ENCODE peak calls at places on chromosomes 12 and 14, in ten cellular contexts. B is GDM1, N is midbrain, C is fibroblast of pulmonary artery, K is hippocampal formation, R is NCI-H774, P is left cardiac atrium, A is fibroblast of the aortic adventitia, W is EH, M is iris pigment epithelial cell. Z is an unnamed sample.

GRCh38 chr14:100827140-100827517 is 1.2 kb downstream of the MEG3 start:
- DNase-seq in B (no peak), N (no peak), C (peak), K (no peak), R (no peak), P (no peak), A (peak), W (peak), M (no peak), Z (no peak)

GRCh38 chr12:27272375-27273028 is 28.4 kb downstream of the STK38L start:
- DNase-seq in B (no peak), N (no peak), C (peak), K (no peak), R (peak), P (no peak), A (peak), W (no peak), M (no peak), Z (no peak)

GRCh38 chr14:59032821-59033220 is 155.6 kb upstream of the DAAM1 start:
- DNase-seq in B (no peak), N (no peak), C (no peak), K (no peak), R (no peak), P (no peak), A (no peak), W (peak), M (no peak), Z (no peak)

GRCh38 chr12:2288001-2288400 is 235.2 kb downstream of the CACNA1C start:
- DNase-seq in B (peak), N (no peak), C (peak), K (no peak), R (no peak), P (no peak), A (peak), W (peak), M (peak), Z (no peak)

GRCh38 chr12:91133871-91134270 is 22.6 kb upstream of the LUM start:
- DNase-seq in B (no peak), N (no peak), C (peak), K (no peak), R (no peak), P (no peak), A (peak), W (peak), M (peak), Z (no peak)

GRCh38 chr14:33669111-33669510 is 281.8 kb downstream of the EGLN3 start:
- DNase-seq in B (no peak), N (no peak), C (no peak), K (no peak), R (no peak), P (no peak), A (peak), W (peak), M (peak), Z (no peak)

GRCh38 chr12:64757778-64758177 is 1.4 kb downstream of the GNS start:
- DNase-seq in B (no peak), N (no peak), C (no peak), K (no peak), R (no peak), P (no peak), A (peak), W (no peak), M (no peak), Z (no peak)

GRCh38 chr12:43740511-43741100 is 18.0 kb downstream of the PUS7L start:
- DNase-seq in B (no peak), N (no peak), C (peak), K (no peak), R (no peak), P (no peak), A (peak), W (peak), M (peak), Z (no peak)

GRCh38 chr14:72651081-72651480 is 242.8 kb downstream of the DPF3 start:
- DNase-seq in B (no peak), N (no peak), C (peak), K (no peak), R (no peak), P (no peak), A (peak), W (peak), M (peak), Z (no peak)

GRCh38 chr12:108967869-108968540 is 52.9 kb downstream of the SVOP start:
- DNase-seq in B (no peak), N (peak), C (no peak), K (no peak), R (no peak), P (no peak), A (peak), W (peak), M (no peak), Z (no peak)

GRCh38 chr12:103401421-103401820 is 94.3 kb downstream of the C12orf42 start:
- DNase-seq in B (no peak), N (no peak), C (no peak), K (no peak), R (no peak), P (no peak), A (no peak), W (peak), M (no peak), Z (no peak)